ENCODE peak calls at places on chromosomes 12 and 14, in six cellular contexts. Q is A549, Z is HepG2, R is K562, O is GM12878, V is endothelial cell of umbilical vein. E is an unnamed sample.
A peak's percentile ranks its signal among the peaks of the same experiment; 100 is the strongest.

GRCh38 chr12:130838284-130838950 is 633 bp downstream of the STX2 start:
- DNase-seq in V (peak; percentile 26), O (no peak), Q (peak; percentile 37), Z (peak; percentile 27), R (peak; percentile 78), E (peak; percentile 44)

GRCh38 chr12:55816876-55817351 is 610 bp downstream of the SARNP start:
- DNase-seq in R (no peak), O (no peak), Q (no peak), V (peak; percentile 68), Z (no peak), E (peak; percentile 41)

GRCh38 chr14:46940600-46940999 is 289.0 kb upstream of the RPL10L start:
- DNase-seq in Z (no peak), R (no peak), O (no peak), V (no peak), Q (no peak), E (no peak)

GRCh38 chr12:29561736-29562135 is 64.2 kb upstream of the OVCH1 start:
- DNase-seq in R (no peak), O (no peak), Z (no peak), V (no peak), Q (no peak), E (no peak)

GRCh38 chr12:11891350-11892064 is 179.2 kb upstream of the BCL2L14 start:
- DNase-seq in Q (no peak), Z (no peak), R (no peak), O (no peak), V (no peak), E (peak; percentile 43)

GRCh38 chr12:92827836-92828431 is 101.2 kb downstream of the EEA1 start:
- DNase-seq in Z (peak; percentile 46), O (peak; percentile 12), R (peak; percentile 20), V (peak; percentile 69), Q (peak; percentile 74), E (peak; percentile 66)

GRCh38 chr12:50617657-50618056 is 112.9 kb downstream of the DIP2B start:
- DNase-seq in Q (no peak), R (no peak), O (no peak), Z (no peak), V (no peak), E (no peak)

GRCh38 chr12:39252628-39253027 is 190.3 kb downstream of the KIF21A start:
- DNase-seq in Q (no peak), V (no peak), R (no peak), O (no peak), Z (no peak), E (no peak)

GRCh38 chr14:61710853-61711817 is 15.8 kb downstream of the HIF1A start:
- DNase-seq in V (peak; percentile 64), Z (peak; percentile 32), O (no peak), Q (no peak), R (no peak), E (no peak)

GRCh38 chr12:53795927-53796326 is 44.1 kb upstream of the CISTR start:
- DNase-seq in V (no peak), O (no peak), Q (no peak), Z (no peak), R (no peak), E (no peak)

GRCh38 chr14:55457496-55457895 is 17.1 kb upstream of the TBPL2 start:
- DNase-seq in O (no peak), Z (no peak), R (no peak), V (no peak), Q (no peak), E (no peak)

GRCh38 chr14:91341331-91342242 is 76.0 kb downstream of the CCDC88C start:
- DNase-seq in Z (no peak), O (no peak), Q (no peak), R (no peak), V (no peak), E (no peak)

GRCh38 chr14:85333313-85333712 is 196.6 kb upstream of the FLRT2 start:
- DNase-seq in Z (no peak), O (no peak), Q (peak; percentile 3), R (no peak), V (peak; percentile 67), E (no peak)

GRCh38 chr12:125186471-125187147 is 121.4 kb downstream of the AACS start:
- DNase-seq in Q (no peak), O (no peak), V (no peak), R (no peak), Z (no peak), E (no peak)

GRCh38 chr12:110475426-110475825 is 6.8 kb downstream of the FAM216A start:
- DNase-seq in Z (no peak), V (no peak), R (no peak), O (no peak), Q (no peak), E (no peak)

GRCh38 chr12:80681-81190 is 14.2 kb downstream of the IQSEC3 start:
- DNase-seq in Q (no peak), Z (no peak), V (no peak), O (no peak), R (no peak), E (no peak)

GRCh38 chr12:106088246-106089200 is 50.2 kb downstream of the NUAK1 start:
- DNase-seq in Q (no peak), R (no peak), V (no peak), Z (no peak), O (no peak), E (no peak)

GRCh38 chr12:10301103-10301502 is 6.6 kb upstream of the KLRD1 start:
- DNase-seq in V (no peak), Q (no peak), O (no peak), R (no peak), Z (no peak), E (no peak)

GRCh38 chr14:84963518-84963917 is 566.4 kb upstream of the FLRT2 start:
- DNase-seq in R (no peak), Z (no peak), O (no peak), Q (no peak), V (peak; percentile 96), E (no peak)

GRCh38 chr14:68779761-68780323 is 13.0 kb downstream of the ZFP36L1 start:
- DNase-seq in V (peak; percentile 55), Q (peak; percentile 76), Z (peak; percentile 96), O (no peak), R (no peak), E (no peak)

GRCh38 chr12:132490481-132491348 is 764 bp downstream of the FBRSL1 start:
- DNase-seq in O (no peak), R (peak; percentile 59), Q (no peak), V (peak; percentile 9), Z (no peak), E (peak; percentile 51)

GRCh38 chr14:103555559-103556337 is 6.7 kb downstream of the BAG5 start:
- DNase-seq in V (no peak), Q (no peak), O (no peak), Z (no peak), R (no peak), E (no peak)
- TF ChIP-seq POLR2A in V (no peak), Q (no peak), O (peak; percentile 49), Z (no peak), R (no peak), E (no peak)

GRCh38 chr12:26629864-26630263 is 203.1 kb downstream of the ITPR2 start:
- DNase-seq in R (no peak), Z (no peak), O (no peak), Q (peak; percentile 28), V (peak; percentile 61), E (no peak)
- TF ChIP-seq MAX in R (no peak), Z (no peak), O (no peak), Q (no peak), V (no peak), E (no peak)

GRCh38 chr14:22255042-22255441 is 334.0 kb downstream of the DAD1 start:
- DNase-seq in Z (no peak), Q (no peak), V (no peak), R (no peak), O (no peak), E (no peak)

GRCh38 chr14:22243971-22244581 is 344.9 kb downstream of the DAD1 start:
- DNase-seq in Z (no peak), R (no peak), V (no peak), Q (no peak), O (no peak), E (no peak)

GRCh38 chr14:22251090-22251489 is 337.9 kb downstream of the DAD1 start:
- DNase-seq in O (no peak), V (no peak), Q (no peak), R (no peak), Z (no peak), E (no peak)

GRCh38 chr14:22252591-22253178 is 336.3 kb downstream of the DAD1 start:
- DNase-seq in R (no peak), V (no peak), O (no peak), Q (no peak), Z (no peak), E (no peak)

DNA sequence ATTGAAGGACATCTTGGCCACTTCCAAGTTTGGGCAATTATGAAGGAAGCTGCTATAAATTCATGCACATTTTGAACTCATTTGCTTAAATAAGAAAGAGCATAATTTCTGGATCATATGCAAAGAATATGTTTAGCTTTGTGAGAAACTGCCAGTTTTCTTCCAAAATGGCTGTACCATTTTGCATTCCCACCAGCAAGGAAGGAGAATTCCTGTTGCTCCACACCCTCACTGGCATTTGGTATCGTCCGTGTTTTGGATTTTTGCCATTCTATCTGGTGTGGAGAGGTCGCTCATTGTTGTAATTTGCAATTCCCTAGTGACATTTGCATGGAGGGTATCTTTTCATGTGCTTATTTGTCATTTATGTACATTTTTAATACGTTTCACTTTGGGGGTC is 339.2 kb downstream of the DAD1 start:
- DNase-seq in Q (no peak), R (no peak), V (no peak), Z (no peak), O (no peak), E (no peak)
- TF ChIP-seq MYC in Q (no peak), R (no peak), V (no peak), Z (no peak), O (no peak), E (no peak)

GRCh38 chr12:31728289-31728916 is 418 bp downstream of the AMN1 start:
- DNase-seq in O (no peak), R (peak; percentile 39), Q (peak; percentile 52), Z (no peak), V (no peak), E (no peak)

GRCh38 chr12:31726575-31726974 is 2.2 kb downstream of the AMN1 start:
- DNase-seq in Z (no peak), V (no peak), Q (no peak), O (no peak), R (no peak), E (no peak)

GRCh38 chr12:31729728-31730127 is 907 bp upstream of the AMN1 start:
- DNase-seq in Z (no peak), Q (no peak), V (no peak), R (no peak), O (no peak), E (peak; percentile 44)

GRCh38 chr12:31727197-31727596 is 1.6 kb downstream of the AMN1 start:
- DNase-seq in Q (no peak), O (no peak), Z (no peak), R (no peak), V (no peak), E (no peak)

DNA sequence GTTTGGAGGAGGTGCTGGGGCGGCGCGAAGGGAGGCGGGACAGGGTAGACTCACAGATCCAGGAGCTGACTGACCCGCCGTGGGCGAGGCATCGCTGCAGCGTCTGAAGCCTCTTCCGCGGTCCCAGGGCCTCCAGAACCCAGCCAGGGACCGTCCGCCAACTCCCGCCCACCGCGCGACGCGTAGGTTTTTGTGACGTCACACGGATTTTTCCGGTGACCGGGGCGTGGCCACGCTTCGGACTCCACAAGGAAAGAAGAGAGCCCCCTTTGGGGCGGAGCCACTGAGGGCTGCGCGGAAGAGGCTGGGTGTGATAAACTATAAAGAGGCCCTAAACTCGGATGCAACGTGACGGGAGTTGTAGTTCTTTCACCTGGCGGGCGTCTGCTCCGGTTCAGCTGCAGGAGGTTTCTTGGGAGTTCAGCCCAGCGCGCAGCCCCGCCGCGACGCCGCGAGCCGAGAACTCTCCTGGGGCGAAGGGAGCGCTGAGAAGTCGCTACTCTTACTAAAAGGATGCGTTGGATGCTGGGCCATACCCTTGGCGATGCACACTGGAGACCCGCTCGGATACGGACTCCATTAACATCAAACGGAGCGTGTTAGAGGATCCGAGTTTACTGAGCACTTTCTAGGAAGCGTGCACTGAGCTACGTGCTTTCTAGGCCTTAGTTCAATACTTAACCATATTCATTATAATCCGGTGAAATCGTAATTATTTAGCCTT is at the start of gene AMN1:
- DNase-seq in Q (peak; percentile 100), O (peak; percentile 99), R (peak; percentile 92), V (peak; percentile 100), Z (peak; percentile 98), E (peak; percentile 100)
- TF ChIP-seq POLR2A in Q (peak; percentile 92), O (peak; percentile 92), R (peak; percentile 87), V (peak; percentile 7), Z (peak; percentile 72), E (peak; percentile 15)